ENCODE peak calls at places on chromosomes 13 and 19, in four cellular contexts. D is OCI-LY7, N is NCI-H460, X is astrocyte of the spinal cord. A is an unnamed sample.

GRCh38 chr19:7789447-7789846 is 26.4 kb downstream of the CLEC4M start:
- DNase-seq in X (no peak), N (no peak), D (peak; percentile 18), A (no peak)

GRCh38 chr19:41521860-41522555 is 54.0 kb upstream of the CEACAM21 start:
- DNase-seq in D (no peak), X (no peak), N (no peak), A (no peak)

GRCh38 chr19:10719466-10719961 is 1.6 kb downstream of the DNM2 start:
- DNase-seq in D (no peak), N (no peak), X (no peak), A (no peak)

GRCh38 chr19:3620145-3620816 is 6.3 kb downstream of the CACTIN start:
- DNase-seq in D (no peak), X (no peak), N (no peak), A (no peak)

GRCh38 chr19:4506449-4507149 is 11.7 kb downstream of the PLIN4 start:
- DNase-seq in N (no peak), X (peak; percentile 70), D (no peak), A (no peak)

GRCh38 chr13:114081761-114082681 is 50.4 kb downstream of the RASA3 start:
- DNase-seq in N (no peak), X (no peak), D (no peak), A (no peak)

GRCh38 chr13:96082640-96083039 is 7.3 kb upstream of the HS6ST3 start:
- DNase-seq in N (no peak), D (no peak), X (no peak), A (no peak)

GRCh38 chr13:41658057-41658642 is 200.8 kb downstream of the RGCC start:
- DNase-seq in X (peak; percentile 74), D (no peak), N (no peak), A (no peak)

GRCh38 chr13:83941669-83942335 is 59.5 kb upstream of the SLITRK1 start:
- DNase-seq in X (no peak), D (no peak), N (no peak), A (no peak)

GRCh38 chr19:52992109-52993004 is 21.4 kb upstream of the ERVV-1 start:
- DNase-seq in X (peak; percentile 9), N (no peak), D (no peak), A (no peak)

GRCh38 chr19:19113040-19113541 is 25.2 kb downstream of the TMEM161A start:
- DNase-seq in D (peak; percentile 21), X (peak; percentile 31), N (no peak), A (peak; percentile 54)

GRCh38 chr13:19597523-19597922 is 35.9 kb upstream of the MPHOSPH8 start:
- DNase-seq in N (no peak), D (no peak), X (peak; percentile 62), A (no peak)

A was measured in Karpas-422.